ENCODE peak calls at places on chromosomes 4 and X, in nine cellular contexts. One of them, this sample, is unnamed.
A peak's percentile ranks its signal among the peaks of the same experiment; 100 is the strongest.

GRCh38 chr4:1416051-1416947 is 10.1 kb upstream of the NKX1-1 start:
- DNase-seq in HCT116: no peak
- DNase-seq in hepatocyte: peak; percentile 4
- DNase-seq in H1: no peak
- DNase-seq in PC-9: no peak
- DNase-seq in neural progenitor cell: no peak
- DNase-seq in IMR-90: no peak
- DNase-seq in GM23248: no peak
- DNase-seq in mammary epithelial cell: no peak
- DNase-seq in this sample: no peak

GRCh38 chr4:45693746-45694145 is 430.1 kb downstream of the GABRG1 start:
- DNase-seq in HCT116: no peak
- DNase-seq in hepatocyte: peak; percentile 17
- DNase-seq in H1: no peak
- DNase-seq in PC-9: no peak
- DNase-seq in neural progenitor cell: no peak
- DNase-seq in IMR-90: no peak
- DNase-seq in GM23248: peak; percentile 1
- DNase-seq in mammary epithelial cell: no peak
- DNase-seq in this sample: no peak

GRCh38 chr4:146709956-146710355 is 71.3 kb downstream of the POU4F2 start:
- DNase-seq in HCT116: no peak
- DNase-seq in hepatocyte: peak; percentile 4
- DNase-seq in H1: no peak
- DNase-seq in PC-9: no peak
- DNase-seq in neural progenitor cell: no peak
- DNase-seq in IMR-90: no peak
- DNase-seq in GM23248: no peak
- DNase-seq in mammary epithelial cell: no peak
- DNase-seq in this sample: no peak

GRCh38 chr4:182448281-182449151 is 205.3 kb downstream of the TENM3 start:
- DNase-seq in HCT116: peak; percentile 59
- DNase-seq in hepatocyte: peak; percentile 96
- DNase-seq in H1: peak; percentile 89
- DNase-seq in PC-9: no peak
- DNase-seq in neural progenitor cell: peak; percentile 97
- DNase-seq in IMR-90: peak; percentile 93
- DNase-seq in GM23248: peak; percentile 90
- DNase-seq in mammary epithelial cell: peak; percentile 89
- DNase-seq in this sample: no peak

GRCh38 chrX:125004799-125005198 is 314.9 kb upstream of the TEX13C start:
- DNase-seq in HCT116: no peak
- DNase-seq in hepatocyte: no peak
- DNase-seq in H1: no peak
- DNase-seq in PC-9: peak; percentile 49
- DNase-seq in neural progenitor cell: no peak
- DNase-seq in IMR-90: no peak
- DNase-seq in GM23248: no peak
- DNase-seq in mammary epithelial cell: no peak
- DNase-seq in this sample: no peak

GRCh38 chr4:141719585-141719984 is 83.2 kb downstream of the IL15 start:
- DNase-seq in HCT116: no peak
- DNase-seq in hepatocyte: no peak
- DNase-seq in H1: no peak
- DNase-seq in PC-9: no peak
- DNase-seq in neural progenitor cell: no peak
- DNase-seq in IMR-90: no peak
- DNase-seq in GM23248: no peak
- DNase-seq in mammary epithelial cell: no peak
- DNase-seq in this sample: no peak

GRCh38 chr4:183142566-183143545 is 43.8 kb downstream of the WWC2 start:
- DNase-seq in HCT116: no peak
- DNase-seq in hepatocyte: peak; percentile 47
- DNase-seq in H1: no peak
- DNase-seq in PC-9: no peak
- DNase-seq in neural progenitor cell: no peak
- DNase-seq in IMR-90: peak; percentile 47
- DNase-seq in GM23248: peak; percentile 84
- DNase-seq in mammary epithelial cell: peak; percentile 78
- DNase-seq in this sample: no peak

GRCh38 chr4:38924266-38924827 is 56.7 kb downstream of the FAM114A1 start:
- DNase-seq in HCT116: no peak
- DNase-seq in hepatocyte: no peak
- DNase-seq in H1: no peak
- DNase-seq in PC-9: no peak
- DNase-seq in neural progenitor cell: peak; percentile 31
- DNase-seq in IMR-90: no peak
- DNase-seq in GM23248: no peak
- DNase-seq in mammary epithelial cell: no peak
- DNase-seq in this sample: no peak

GRCh38 chr4:87179751-87180150 is 40.7 kb downstream of the KLHL8 start:
- DNase-seq in HCT116: no peak
- DNase-seq in hepatocyte: no peak
- DNase-seq in H1: no peak
- DNase-seq in PC-9: no peak
- DNase-seq in neural progenitor cell: no peak
- DNase-seq in IMR-90: peak; percentile 67
- DNase-seq in GM23248: peak; percentile 64
- DNase-seq in mammary epithelial cell: peak; percentile 2
- DNase-seq in this sample: no peak

GRCh38 chr4:20028694-20029093 is 223.0 kb upstream of the SLIT2 start:
- DNase-seq in HCT116: peak; percentile 3
- DNase-seq in hepatocyte: no peak
- DNase-seq in H1: no peak
- DNase-seq in PC-9: peak; percentile 36
- DNase-seq in neural progenitor cell: no peak
- DNase-seq in IMR-90: peak; percentile 55
- DNase-seq in GM23248: peak; percentile 74
- DNase-seq in mammary epithelial cell: peak; percentile 32
- DNase-seq in this sample: no peak

GRCh38 chrX:44062842-44063241 is 89.7 kb upstream of the NDP start:
- DNase-seq in HCT116: no peak
- DNase-seq in hepatocyte: no peak
- DNase-seq in H1: no peak
- DNase-seq in PC-9: no peak
- DNase-seq in neural progenitor cell: no peak
- DNase-seq in IMR-90: no peak
- DNase-seq in GM23248: peak; percentile 7
- DNase-seq in mammary epithelial cell: peak; percentile 36
- DNase-seq in this sample: no peak

GRCh38 chr4:7161721-7162214 is 30.6 kb upstream of the SORCS2 start:
- DNase-seq in HCT116: no peak
- DNase-seq in hepatocyte: no peak
- DNase-seq in H1: no peak
- DNase-seq in PC-9: no peak
- DNase-seq in neural progenitor cell: no peak
- DNase-seq in IMR-90: no peak
- DNase-seq in GM23248: peak; percentile 48
- DNase-seq in mammary epithelial cell: no peak
- DNase-seq in this sample: no peak

GRCh38 chrX:83008415-83008814 is 499.7 kb upstream of the POU3F4 start:
- DNase-seq in HCT116: no peak
- DNase-seq in hepatocyte: peak; percentile 6
- DNase-seq in H1: no peak
- DNase-seq in PC-9: no peak
- DNase-seq in neural progenitor cell: no peak
- DNase-seq in IMR-90: no peak
- DNase-seq in GM23248: peak; percentile 0
- DNase-seq in mammary epithelial cell: no peak
- DNase-seq in this sample: no peak

GRCh38 chr4:24793219-24794005 is 2.0 kb upstream of the SOD3 start:
- DNase-seq in HCT116: peak; percentile 8
- DNase-seq in hepatocyte: no peak
- DNase-seq in H1: peak; percentile 39
- DNase-seq in PC-9: no peak
- DNase-seq in neural progenitor cell: peak; percentile 10
- DNase-seq in IMR-90: peak; percentile 19
- DNase-seq in GM23248: peak; percentile 43
- DNase-seq in mammary epithelial cell: peak; percentile 55
- DNase-seq in this sample: no peak

GRCh38 chr4:91257721-91258120 is 1046.0 kb upstream of the GRID2 start:
- DNase-seq in HCT116: no peak
- DNase-seq in hepatocyte: no peak
- DNase-seq in H1: no peak
- DNase-seq in PC-9: no peak
- DNase-seq in neural progenitor cell: no peak
- DNase-seq in IMR-90: no peak
- DNase-seq in GM23248: no peak
- DNase-seq in mammary epithelial cell: no peak
- DNase-seq in this sample: no peak

GRCh38 chr4:78247541-78248285 is 190.6 kb downstream of the FRAS1 start:
- DNase-seq in HCT116: no peak
- DNase-seq in hepatocyte: no peak
- DNase-seq in H1: no peak
- DNase-seq in PC-9: no peak
- DNase-seq in neural progenitor cell: no peak
- DNase-seq in IMR-90: no peak
- DNase-seq in GM23248: no peak
- DNase-seq in mammary epithelial cell: peak; percentile 55
- DNase-seq in this sample: no peak

GRCh38 chr4:174037631-174038030 is 245.8 kb downstream of the FBXO8 start:
- DNase-seq in HCT116: no peak
- DNase-seq in hepatocyte: no peak
- DNase-seq in H1: no peak
- DNase-seq in PC-9: no peak
- DNase-seq in neural progenitor cell: no peak
- DNase-seq in IMR-90: no peak
- DNase-seq in GM23248: no peak
- DNase-seq in mammary epithelial cell: no peak
- DNase-seq in this sample: no peak

GRCh38 chr4:126372634-126373033 is 1057.9 kb downstream of the FAT4 start:
- DNase-seq in HCT116: no peak
- DNase-seq in hepatocyte: no peak
- DNase-seq in H1: no peak
- DNase-seq in PC-9: no peak
- DNase-seq in neural progenitor cell: no peak
- DNase-seq in IMR-90: no peak
- DNase-seq in GM23248: no peak
- DNase-seq in mammary epithelial cell: no peak
- DNase-seq in this sample: no peak

GRCh38 chr4:147597561-147597960 is 19.6 kb upstream of the TMEM184C start:
- DNase-seq in HCT116: no peak
- DNase-seq in hepatocyte: no peak
- DNase-seq in H1: no peak
- DNase-seq in PC-9: no peak
- DNase-seq in neural progenitor cell: no peak
- DNase-seq in IMR-90: no peak
- DNase-seq in GM23248: no peak
- DNase-seq in mammary epithelial cell: no peak
- DNase-seq in this sample: no peak

GRCh38 chrX:103480526-103480925 is 38.8 kb downstream of the RAB40A start:
- DNase-seq in HCT116: no peak
- DNase-seq in hepatocyte: no peak
- DNase-seq in H1: no peak
- DNase-seq in PC-9: no peak
- DNase-seq in neural progenitor cell: no peak
- DNase-seq in IMR-90: no peak
- DNase-seq in GM23248: no peak
- DNase-seq in mammary epithelial cell: no peak
- DNase-seq in this sample: no peak

GRCh38 chr4:177505171-177505615 is 63.0 kb upstream of the AGA start:
- DNase-seq in HCT116: no peak
- DNase-seq in hepatocyte: peak; percentile 19
- DNase-seq in H1: peak; percentile 76
- DNase-seq in PC-9: no peak
- DNase-seq in neural progenitor cell: no peak
- DNase-seq in IMR-90: no peak
- DNase-seq in GM23248: no peak
- DNase-seq in mammary epithelial cell: no peak
- DNase-seq in this sample: peak; percentile 9

GRCh38 chr4:15805583-15806517 is 27.7 kb downstream of the CD38 start:
- DNase-seq in HCT116: peak; percentile 57
- DNase-seq in hepatocyte: peak; percentile 77
- DNase-seq in H1: no peak
- DNase-seq in PC-9: peak; percentile 59
- DNase-seq in neural progenitor cell: peak; percentile 78
- DNase-seq in IMR-90: peak; percentile 63
- DNase-seq in GM23248: peak; percentile 75
- DNase-seq in mammary epithelial cell: peak; percentile 56
- DNase-seq in this sample: no peak

GRCh38 chrX:151697537-151697936 is 2.3 kb downstream of the PRRG3 start:
- DNase-seq in HCT116: no peak
- DNase-seq in hepatocyte: peak; percentile 36
- DNase-seq in H1: no peak
- DNase-seq in PC-9: no peak
- DNase-seq in neural progenitor cell: no peak
- DNase-seq in IMR-90: no peak
- DNase-seq in GM23248: peak; percentile 92
- DNase-seq in mammary epithelial cell: no peak
- DNase-seq in this sample: no peak

GRCh38 chr4:159856451-159856850 is 753.6 kb downstream of the RAPGEF2 start:
- DNase-seq in HCT116: no peak
- DNase-seq in hepatocyte: no peak
- DNase-seq in H1: no peak
- DNase-seq in PC-9: no peak
- DNase-seq in neural progenitor cell: peak; percentile 28
- DNase-seq in IMR-90: no peak
- DNase-seq in GM23248: no peak
- DNase-seq in mammary epithelial cell: no peak
- DNase-seq in this sample: no peak
- H4K20me1 ChIP-seq in HCT116: no peaks in the 10 kb centered on the region
- H4K20me1 ChIP-seq in hepatocyte: no peaks in the 10 kb centered on the region
- H4K20me1 ChIP-seq in H1: no peaks in the 10 kb centered on the region
- H4K20me1 ChIP-seq in PC-9: no peaks in the 10 kb centered on the region
- H4K20me1 ChIP-seq in neural progenitor cell: no peaks in the 10 kb centered on the region
- H4K20me1 ChIP-seq in IMR-90: no peaks in the 10 kb centered on the region
- H4K20me1 ChIP-seq in GM23248: no peaks in the 10 kb centered on the region
- H4K20me1 ChIP-seq in mammary epithelial cell: no peaks in the 10 kb centered on the region
- H4K20me1 ChIP-seq in this sample: no peaks in the 10 kb centered on the region

GRCh38 chrX:133598596-133599334 is 183.5 kb upstream of the GPC4 start:
- DNase-seq in HCT116: no peak
- DNase-seq in hepatocyte: no peak
- DNase-seq in H1: no peak
- DNase-seq in PC-9: no peak
- DNase-seq in neural progenitor cell: no peak
- DNase-seq in IMR-90: no peak
- DNase-seq in GM23248: no peak
- DNase-seq in mammary epithelial cell: no peak
- DNase-seq in this sample: no peak
- H4K20me1 ChIP-seq in HCT116: no peaks in the 10 kb centered on the region
- H4K20me1 ChIP-seq in hepatocyte: no peaks in the 10 kb centered on the region
- H4K20me1 ChIP-seq in H1: no peaks in the 10 kb centered on the region
- H4K20me1 ChIP-seq in PC-9: no peaks in the 10 kb centered on the region
- H4K20me1 ChIP-seq in neural progenitor cell: no peaks in the 10 kb centered on the region
- H4K20me1 ChIP-seq in IMR-90: no peaks in the 10 kb centered on the region
- H4K20me1 ChIP-seq in GM23248: no peaks in the 10 kb centered on the region
- H4K20me1 ChIP-seq in mammary epithelial cell: no peaks in the 10 kb centered on the region
- H4K20me1 ChIP-seq in this sample: no peaks in the 10 kb centered on the region

GRCh38 chrX:154466907-154467306 is 8.8 kb downstream of the PLXNA3 start:
- DNase-seq in HCT116: no peak
- DNase-seq in hepatocyte: no peak
- DNase-seq in H1: no peak
- DNase-seq in PC-9: no peak
- DNase-seq in neural progenitor cell: no peak
- DNase-seq in IMR-90: no peak
- DNase-seq in GM23248: no peak
- DNase-seq in mammary epithelial cell: no peak
- DNase-seq in this sample: no peak
- H4K20me1 ChIP-seq in HCT116: no peaks in the 10 kb centered on the region
- H4K20me1 ChIP-seq in hepatocyte: no peaks in the 10 kb centered on the region
- H4K20me1 ChIP-seq in H1: no peaks in the 10 kb centered on the region
- H4K20me1 ChIP-seq in PC-9: no peaks in the 10 kb centered on the region
- H4K20me1 ChIP-seq in neural progenitor cell: no peaks in the 10 kb centered on the region
- H4K20me1 ChIP-seq in IMR-90: peaks cover 14% of the 10 kb centered on the region
- H4K20me1 ChIP-seq in GM23248: no peaks in the 10 kb centered on the region
- H4K20me1 ChIP-seq in mammary epithelial cell: no peaks in the 10 kb centered on the region
- H4K20me1 ChIP-seq in this sample: no peaks in the 10 kb centered on the region

GRCh38 chr4:152508818-152509217 is 27.1 kb downstream of the FBXW7 start:
- DNase-seq in HCT116: no peak
- DNase-seq in hepatocyte: no peak
- DNase-seq in H1: no peak
- DNase-seq in PC-9: no peak
- DNase-seq in neural progenitor cell: no peak
- DNase-seq in IMR-90: no peak
- DNase-seq in GM23248: no peak
- DNase-seq in mammary epithelial cell: no peak
- DNase-seq in this sample: no peak
- H4K20me1 ChIP-seq in HCT116: peaks cover 3% of the 10 kb centered on the region
- H4K20me1 ChIP-seq in hepatocyte: peaks cover 4% of the 10 kb centered on the region
- H4K20me1 ChIP-seq in H1: peaks cover 1% of the 10 kb centered on the region
- H4K20me1 ChIP-seq in PC-9: no peaks in the 10 kb centered on the region
- H4K20me1 ChIP-seq in neural progenitor cell: no peaks in the 10 kb centered on the region
- H4K20me1 ChIP-seq in IMR-90: peaks cover 12% of the 10 kb centered on the region
- H4K20me1 ChIP-seq in GM23248: no peaks in the 10 kb centered on the region
- H4K20me1 ChIP-seq in mammary epithelial cell: no peaks in the 10 kb centered on the region
- H4K20me1 ChIP-seq in this sample: peaks cover 4% of the 10 kb centered on the region

This sample was measured in DND-41.